ENCODE peak calls at places on chromosome 4, in seven cellular contexts. One of them, this sample, is unnamed.

GRCh38 chr4:90815569-90815968 is 688.4 kb downstream of the CCSER1 start:
- DNase-seq in NCI-H1092: no peak
- DNase-seq in central memory CD4-positive, alpha-beta T cell: no peak
- DNase-seq in stimulated activated CD8-positive, alpha-beta memory T cell treated with anti-CD3 and anti-CD28 coated beads, Interleukin-4, amount 100 ng/mL, for 1 hour: no peak
- DNase-seq in cardiac fibroblast: no peak
- DNase-seq in kidney tubule cell: no peak
- DNase-seq in NCI-H510A treated with DMSO at 0.1 percent for 48 hours: no peak
- DNase-seq in this sample: no peak

GRCh38 chr4:174561556-174561955 is 39.3 kb upstream of the HPGD start:
- DNase-seq in cardiac fibroblast: no peak
- DNase-seq in stimulated activated CD8-positive, alpha-beta memory T cell treated with anti-CD3 and anti-CD28 coated beads, Interleukin-4, amount 100 ng/mL, for 1 hour: no peak
- DNase-seq in central memory CD4-positive, alpha-beta T cell: no peak
- DNase-seq in NCI-H1092: no peak
- DNase-seq in NCI-H510A treated with DMSO at 0.1 percent for 48 hours: peak
- DNase-seq in kidney tubule cell: no peak
- DNase-seq in this sample: no peak

GRCh38 chr4:150972592-150972991 is 42.5 kb downstream of the LRBA start:
- DNase-seq in NCI-H1092: no peak
- DNase-seq in kidney tubule cell: peak
- DNase-seq in central memory CD4-positive, alpha-beta T cell: no peak
- DNase-seq in NCI-H510A treated with DMSO at 0.1 percent for 48 hours: peak
- DNase-seq in cardiac fibroblast: no peak
- DNase-seq in stimulated activated CD8-positive, alpha-beta memory T cell treated with anti-CD3 and anti-CD28 coated beads, Interleukin-4, amount 100 ng/mL, for 1 hour: no peak
- DNase-seq in this sample: no peak

GRCh38 chr4:110510955-110511544 is 35.1 kb downstream of the ENPEP start:
- DNase-seq in stimulated activated CD8-positive, alpha-beta memory T cell treated with anti-CD3 and anti-CD28 coated beads, Interleukin-4, amount 100 ng/mL, for 1 hour: no peak
- DNase-seq in NCI-H510A treated with DMSO at 0.1 percent for 48 hours: peak
- DNase-seq in cardiac fibroblast: peak
- DNase-seq in kidney tubule cell: peak
- DNase-seq in central memory CD4-positive, alpha-beta T cell: peak
- DNase-seq in NCI-H1092: peak
- DNase-seq in this sample: no peak

GRCh38 chr4:62806786-62807185 is 1602.5 kb downstream of the TECRL start:
- DNase-seq in NCI-H1092: no peak
- DNase-seq in stimulated activated CD8-positive, alpha-beta memory T cell treated with anti-CD3 and anti-CD28 coated beads, Interleukin-4, amount 100 ng/mL, for 1 hour: no peak
- DNase-seq in NCI-H510A treated with DMSO at 0.1 percent for 48 hours: no peak
- DNase-seq in central memory CD4-positive, alpha-beta T cell: no peak
- DNase-seq in kidney tubule cell: no peak
- DNase-seq in cardiac fibroblast: no peak
- DNase-seq in this sample: no peak

GRCh38 chr4:7307391-7308099 is 115.2 kb downstream of the SORCS2 start:
- DNase-seq in stimulated activated CD8-positive, alpha-beta memory T cell treated with anti-CD3 and anti-CD28 coated beads, Interleukin-4, amount 100 ng/mL, for 1 hour: no peak
- DNase-seq in NCI-H510A treated with DMSO at 0.1 percent for 48 hours: no peak
- DNase-seq in central memory CD4-positive, alpha-beta T cell: no peak
- DNase-seq in cardiac fibroblast: no peak
- DNase-seq in NCI-H1092: no peak
- DNase-seq in kidney tubule cell: no peak
- DNase-seq in this sample: no peak

GRCh38 chr4:133565379-133565778 is 416.3 kb downstream of the PCDH10 start:
- DNase-seq in NCI-H1092: peak
- DNase-seq in kidney tubule cell: peak
- DNase-seq in stimulated activated CD8-positive, alpha-beta memory T cell treated with anti-CD3 and anti-CD28 coated beads, Interleukin-4, amount 100 ng/mL, for 1 hour: no peak
- DNase-seq in NCI-H510A treated with DMSO at 0.1 percent for 48 hours: peak
- DNase-seq in central memory CD4-positive, alpha-beta T cell: no peak
- DNase-seq in cardiac fibroblast: peak
- DNase-seq in this sample: no peak

GRCh38 chr4:48071171-48071570 is 54.6 kb downstream of the NIPAL1 start:
- DNase-seq in NCI-H510A treated with DMSO at 0.1 percent for 48 hours: no peak
- DNase-seq in cardiac fibroblast: peak
- DNase-seq in stimulated activated CD8-positive, alpha-beta memory T cell treated with anti-CD3 and anti-CD28 coated beads, Interleukin-4, amount 100 ng/mL, for 1 hour: no peak
- DNase-seq in NCI-H1092: no peak
- DNase-seq in kidney tubule cell: peak
- DNase-seq in central memory CD4-positive, alpha-beta T cell: no peak
- DNase-seq in this sample: no peak

GRCh38 chr4:139609647-139610046 is 53.6 kb upstream of the SETD7 start:
- DNase-seq in cardiac fibroblast: peak
- DNase-seq in central memory CD4-positive, alpha-beta T cell: no peak
- DNase-seq in kidney tubule cell: peak
- DNase-seq in NCI-H1092: no peak
- DNase-seq in NCI-H510A treated with DMSO at 0.1 percent for 48 hours: no peak
- DNase-seq in stimulated activated CD8-positive, alpha-beta memory T cell treated with anti-CD3 and anti-CD28 coated beads, Interleukin-4, amount 100 ng/mL, for 1 hour: no peak
- DNase-seq in this sample: no peak